ENCODE peak calls at places on chromosomes 12 and 14, in five cellular contexts. B is B cell; S is brain microvascular endothelial cell; J is SK-N-SH; E is CD4-positive, alpha-beta T cell. K is an unnamed sample.

GRCh38 chr12:55019784-55020183 is at the start of gene NEUROD4:
- DNase-seq in B (peak), S (peak), J (no peak), E (peak), K (no peak)

GRCh38 chr12:40145896-40146295 is 40.0 kb upstream of the SLC2A13 start:
- DNase-seq in B (no peak), S (no peak), J (no peak), E (no peak), K (no peak)

GRCh38 chr12:14408208-14408607 is 42.7 kb downstream of the ATF7IP start:
- DNase-seq in B (no peak), S (no peak), J (peak), E (no peak), K (no peak)

GRCh38 chr12:5506821-5507231 is 74.9 kb downstream of the NTF3 start:
- DNase-seq in B (no peak), S (no peak), J (no peak), E (no peak), K (no peak)

GRCh38 chr14:98182385-98183055 is 1089.5 kb downstream of the BCL11B start:
- DNase-seq in B (no peak), S (peak), J (no peak), E (no peak), K (no peak)

GRCh38 chr12:79935624-79936040 is 735 bp upstream of the PPP1R12A start:
- DNase-seq in B (no peak), S (no peak), J (peak), E (no peak), K (no peak)

GRCh38 chr12:67751376-67751928 is 102.9 kb downstream of the DYRK2 start:
- DNase-seq in B (no peak), S (no peak), J (no peak), E (no peak), K (no peak)

GRCh38 chr12:52808573-52809160 is 5.2 kb downstream of the KRT4 start:
- DNase-seq in B (no peak), S (no peak), J (no peak), E (no peak), K (no peak)

GRCh38 chr12:26636710-26637328 is 196.2 kb downstream of the ITPR2 start:
- DNase-seq in B (no peak), S (peak), J (no peak), E (no peak), K (no peak)

GRCh38 chr12:16350682-16351081 is 3.2 kb downstream of the MGST1 start:
- DNase-seq in B (no peak), S (peak), J (no peak), E (no peak), K (no peak)

GRCh38 chr14:49051328-49052060 is 534.7 kb downstream of the RPS29 start:
- DNase-seq in B (no peak), S (peak), J (no peak), E (no peak), K (no peak)

GRCh38 chr12:91975891-91976290 is 169.8 kb downstream of the BTG1 start:
- DNase-seq in B (no peak), S (no peak), J (no peak), E (no peak), K (no peak)

GRCh38 chr14:30333934-30334333 is 225.0 kb upstream of the G2E3 start:
- DNase-seq in B (no peak), S (no peak), J (no peak), E (no peak), K (no peak)

GRCh38 chr14:93331375-93332031 is 1.3 kb downstream of the BTBD7 start:
- DNase-seq in B (no peak), S (no peak), J (no peak), E (no peak), K (no peak)

GRCh38 chr12:51923506-51924365 is 16.4 kb downstream of the ACVRL1 start:
- DNase-seq in B (peak), S (no peak), J (peak), E (peak), K (peak)

GRCh38 chr14:69501362-69501964 is 16.9 kb downstream of the PLEKHD1 start:
- DNase-seq in B (no peak), S (no peak), J (peak), E (no peak), K (no peak)

GRCh38 chr12:34391771-34392581 is 369.7 kb downstream of the ALG10 start:
- DNase-seq in B (no peak), S (no peak), J (no peak), E (no peak), K (no peak)

GRCh38 chr14:106556665-106557289 is 1030.4 kb downstream of the TMEM121 start:
- DNase-seq in B (peak), S (no peak), J (peak), E (peak), K (peak)

GRCh38 chr12:52151859-52152783 is 39.7 kb downstream of the KRT80 start:
- DNase-seq in B (peak), S (no peak), J (peak), E (peak), K (peak)

GRCh38 chr12:100564090-100564489 is 9.4 kb upstream of the GAS2L3 start:
- DNase-seq in B (no peak), S (no peak), J (no peak), E (no peak), K (no peak)

DNA sequence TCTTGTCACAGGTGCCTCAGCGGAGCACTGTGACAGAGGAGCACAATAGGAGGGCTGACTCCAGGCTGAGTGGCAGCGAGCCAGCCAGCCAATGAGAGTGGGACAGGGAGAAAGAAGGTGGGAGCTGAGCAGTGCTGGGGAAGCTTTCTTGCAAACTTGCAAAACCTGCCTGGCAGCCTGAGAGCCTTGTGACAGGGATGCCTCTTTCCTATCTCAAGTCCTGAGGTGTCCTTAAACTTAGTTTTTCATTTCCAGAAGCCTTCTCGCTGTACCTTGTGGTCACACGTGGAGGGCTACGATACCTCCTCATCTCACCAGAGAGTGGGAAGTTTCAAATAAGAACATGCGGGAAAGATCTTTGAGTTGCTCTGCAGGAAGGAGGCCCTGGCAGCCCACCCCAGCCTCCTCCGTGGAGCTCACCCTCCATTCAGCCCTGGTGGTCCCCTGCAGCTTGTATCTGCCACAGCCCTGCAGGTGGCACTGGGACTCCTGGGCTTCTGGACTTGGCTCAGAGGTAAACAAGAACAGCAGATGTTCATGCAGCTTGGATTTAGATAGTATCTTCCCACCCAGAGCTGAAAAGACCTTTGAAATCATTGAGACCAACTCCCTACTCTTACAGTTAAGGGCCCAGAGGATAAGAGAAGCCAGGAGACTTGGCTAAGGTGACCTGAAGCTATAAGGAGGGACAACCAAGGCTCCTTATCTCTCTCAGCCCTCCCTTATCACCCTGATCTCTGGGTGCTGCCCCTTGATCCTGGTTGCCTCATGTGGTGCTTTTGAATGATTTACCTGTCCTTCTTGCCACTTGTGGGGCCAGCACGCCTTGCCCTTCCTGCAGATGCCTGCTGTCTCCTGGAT is 153.5 kb upstream of the MAX start:
- DNase-seq in B (peak), S (no peak), J (peak), E (no peak), K (no peak)
- TF ChIP-seq CTCF in B (no peak), S (no peak), J (no peak), E (no peak), K (no peak)

DNA sequence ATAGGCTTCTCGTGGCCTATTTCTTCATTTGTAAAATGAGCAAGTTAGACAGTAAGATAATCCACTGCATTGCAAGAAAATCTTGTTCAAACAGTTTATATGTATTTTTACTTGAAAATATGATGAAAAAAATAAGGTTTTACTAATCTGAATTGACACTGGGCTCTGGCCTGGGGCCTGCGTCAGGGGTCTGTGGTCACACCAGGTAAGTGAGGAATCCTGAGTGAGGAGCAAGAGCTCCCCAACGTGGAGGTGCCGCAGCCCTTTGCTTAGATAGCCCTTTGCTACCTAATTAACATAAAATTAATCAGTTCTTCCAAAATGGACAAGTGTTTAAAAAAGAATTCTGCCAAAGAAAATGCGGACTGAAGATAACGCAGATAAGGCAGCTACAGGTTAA is 39.1 kb upstream of the STAB2 start:
- DNase-seq in B (no peak), S (no peak), J (no peak), E (no peak), K (no peak)
- TF ChIP-seq CTCF in B (no peak), S (no peak), J (no peak), E (no peak), K (no peak)

DNA sequence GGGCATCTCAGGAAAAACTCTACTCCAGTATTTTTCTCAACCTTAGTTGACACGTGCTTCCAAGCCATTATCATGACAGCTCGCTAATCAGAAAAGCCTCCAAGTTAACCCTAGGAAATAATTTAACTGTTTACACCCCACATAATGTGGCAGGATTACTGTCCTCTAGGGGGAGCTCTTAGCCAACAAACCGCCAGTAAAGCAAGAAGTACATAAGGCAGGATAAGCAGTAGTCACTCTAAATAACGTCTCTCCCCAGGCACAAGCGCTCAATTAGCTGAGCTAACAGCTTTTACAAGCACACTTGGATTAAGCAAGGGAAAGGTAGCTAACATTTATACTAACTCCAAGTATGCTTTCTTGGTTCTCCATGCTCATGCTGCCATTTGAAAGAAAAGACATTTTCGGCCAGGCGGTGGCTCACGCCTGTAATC is 22.8 kb downstream of the APOBEC1 start:
- DNase-seq in B (peak), S (no peak), J (no peak), E (no peak), K (no peak)
- TF ChIP-seq CTCF in B (no peak), S (peak), J (peak), E (no peak), K (no peak)

GRCh38 chr12:78181544-78182162 is 351.0 kb downstream of the NAV3 start:
- DNase-seq in B (peak), S (peak), J (peak), E (no peak), K (no peak)
- TF ChIP-seq CTCF in B (no peak), S (peak), J (peak), E (no peak), K (no peak)

DNA sequence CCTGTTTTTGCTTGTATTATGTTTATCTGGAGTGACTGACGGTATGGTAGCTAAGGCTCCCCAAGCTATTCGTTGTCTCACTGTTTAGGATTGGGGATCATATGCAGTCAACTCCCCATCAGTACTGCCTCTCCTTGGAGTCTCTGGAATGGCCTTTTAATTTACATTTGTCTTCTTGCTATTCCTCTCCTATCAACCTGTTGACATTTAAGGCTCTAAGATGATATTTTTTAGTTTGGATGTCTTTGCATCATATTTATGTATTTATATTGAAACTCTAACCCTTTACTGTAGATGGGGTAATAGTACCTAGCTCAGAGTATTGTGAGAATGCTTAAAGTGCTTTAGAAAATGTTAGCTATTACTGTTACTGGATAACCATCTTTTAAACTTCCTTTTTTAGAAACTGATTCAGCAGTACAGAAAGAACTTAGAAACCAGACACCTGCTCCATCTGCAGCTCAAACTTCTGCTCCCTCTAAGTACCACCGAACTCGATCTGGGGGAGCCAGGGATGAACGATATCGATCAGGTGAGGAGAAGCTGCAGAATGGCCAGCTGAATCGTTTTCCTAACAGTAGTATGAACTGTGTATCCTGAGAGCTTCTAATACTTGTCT is 123.5 kb upstream of the ATF1 start:
- DNase-seq in B (no peak), S (no peak), J (no peak), E (no peak), K (no peak)
- TF ChIP-seq CTCF in B (no peak), S (no peak), J (no peak), E (no peak), K (no peak)

DNA sequence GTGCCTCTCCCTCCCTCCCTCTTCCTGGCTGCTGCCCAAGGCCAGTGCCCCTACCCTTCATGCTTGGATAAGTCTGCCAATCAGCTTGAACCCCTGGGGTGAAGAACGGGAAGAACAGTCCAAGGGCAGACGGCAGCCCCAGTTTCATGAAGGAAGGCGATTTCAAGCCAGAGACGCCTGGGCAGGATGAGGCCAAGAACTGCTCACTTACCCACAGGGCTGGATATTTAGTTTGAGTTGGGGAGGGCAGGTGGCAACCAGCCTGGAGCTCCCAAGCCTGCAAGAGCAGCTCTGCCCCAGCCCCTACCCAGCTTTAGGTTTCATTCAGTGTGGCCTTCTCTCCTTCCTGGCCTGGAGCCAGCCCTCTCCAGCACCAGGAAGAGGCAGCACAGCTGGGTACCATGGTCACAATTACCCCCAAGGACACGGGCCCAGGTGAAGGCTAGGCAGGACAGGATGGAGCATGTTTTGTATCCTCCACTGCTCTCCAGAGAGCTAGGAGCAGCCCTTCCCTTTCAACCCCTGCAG is 35.9 kb upstream of the LTBP2 start:
- DNase-seq in B (no peak), S (no peak), J (peak), E (no peak), K (no peak)
- TF ChIP-seq CTCF in B (no peak), S (no peak), J (no peak), E (no peak), K (no peak)

K was measured in natural killer cell.